ENCODE peak calls at places on chromosome 5, in nine cellular contexts. R, W, K, G, X, S, A, E and J are unnamed samples.

GRCh38 chr5:69512740-69513260 is 20.2 kb downstream of the OCLN start:
- DNase-seq in R (no peak), W (no peak), K (no peak), G (no peak), X (no peak), S (no peak), A (peak), E (no peak), J (no peak)

GRCh38 chr5:66122379-66123034 is 21.6 kb upstream of the SREK1 start:
- DNase-seq in R (no peak), W (no peak), K (no peak), G (no peak), X (no peak), S (no peak), A (peak), E (no peak), J (no peak)

GRCh38 chr5:172600571-172600970 is 40.5 kb upstream of the NEURL1B start:
- DNase-seq in R (no peak), W (no peak), K (peak), G (no peak), X (peak), S (no peak), A (no peak), E (no peak), J (no peak)

GRCh38 chr5:73655521-73656160 is 29.6 kb downstream of the ARHGEF28 start:
- DNase-seq in R (no peak), W (no peak), K (no peak), G (no peak), X (peak), S (no peak), A (no peak), E (no peak), J (peak)

GRCh38 chr5:151580858-151581257 is 10.3 kb downstream of the FAT2 start:
- DNase-seq in R (no peak), W (no peak), K (no peak), G (no peak), X (no peak), S (no peak), A (no peak), E (no peak), J (no peak)

GRCh38 chr5:107418071-107418470 is 252.7 kb downstream of the EFNA5 start:
- DNase-seq in R (no peak), W (no peak), K (no peak), G (no peak), X (no peak), S (no peak), A (no peak), E (no peak), J (no peak)

GRCh38 chr5:170067152-170067551 is 38.5 kb upstream of the FOXI1 start:
- DNase-seq in R (no peak), W (no peak), K (no peak), G (peak), X (no peak), S (no peak), A (no peak), E (no peak), J (no peak)

GRCh38 chr5:172439785-172440480 is 14.4 kb downstream of the SH3PXD2B start:
- DNase-seq in R (no peak), W (no peak), K (no peak), G (peak), X (no peak), S (peak), A (no peak), E (no peak), J (no peak)

GRCh38 chr5:131193106-131193505 is 22.4 kb downstream of the LYRM7 start:
- DNase-seq in R (no peak), W (no peak), K (no peak), G (no peak), X (no peak), S (no peak), A (peak), E (no peak), J (no peak)

GRCh38 chr5:88659529-88660325 is 223.3 kb downstream of the MEF2C start:
- DNase-seq in R (no peak), W (no peak), K (no peak), G (no peak), X (no peak), S (no peak), A (no peak), E (no peak), J (peak)

GRCh38 chr5:41414598-41414997 is 95.8 kb downstream of the PLCXD3 start:
- DNase-seq in R (no peak), W (peak), K (peak), G (peak), X (no peak), S (no peak), A (peak), E (peak), J (no peak)

GRCh38 chr5:180908998-180909731 is 10.2 kb downstream of the BTNL8 start:
- DNase-seq in R (no peak), W (no peak), K (no peak), G (no peak), X (no peak), S (peak), A (no peak), E (no peak), J (no peak)

GRCh38 chr5:60652206-60652605 is 47.8 kb downstream of the DEPDC1B start:
- DNase-seq in R (no peak), W (peak), K (no peak), G (no peak), X (no peak), S (no peak), A (peak), E (no peak), J (no peak)

GRCh38 chr5:14727428-14727865 is 62.9 kb downstream of the OTULIN start:
- DNase-seq in R (peak), W (peak), K (peak), G (peak), X (peak), S (peak), A (peak), E (peak), J (peak)

GRCh38 chr5:144275329-144275728 is 104.7 kb downstream of the KCTD16 start:
- DNase-seq in R (no peak), W (no peak), K (no peak), G (no peak), X (no peak), S (no peak), A (no peak), E (no peak), J (no peak)

GRCh38 chr5:146079695-146080361 is 25.5 kb downstream of the PLAC8L1 start:
- DNase-seq in R (no peak), W (no peak), K (no peak), G (no peak), X (no peak), S (no peak), A (peak), E (no peak), J (no peak)

GRCh38 chr5:80190960-80191359 is 64.9 kb downstream of the SERINC5 start:
- DNase-seq in R (no peak), W (no peak), K (no peak), G (no peak), X (no peak), S (no peak), A (no peak), E (no peak), J (no peak)

GRCh38 chr5:25119654-25120053 is 474.9 kb upstream of the CDH10 start:
- DNase-seq in R (no peak), W (peak), K (no peak), G (no peak), X (no peak), S (no peak), A (no peak), E (no peak), J (no peak)

GRCh38 chr5:6201626-6202025 is 176.7 kb downstream of the MED10 start:
- DNase-seq in R (no peak), W (no peak), K (no peak), G (no peak), X (no peak), S (no peak), A (no peak), E (no peak), J (no peak)

GRCh38 chr5:120532835-120533234 is 68.7 kb downstream of the PRR16 start:
- DNase-seq in R (no peak), W (peak), K (no peak), G (no peak), X (no peak), S (no peak), A (no peak), E (no peak), J (no peak)

GRCh38 chr5:98929982-98930355 is 1.2 kb upstream of the CHD1 start:
- DNase-seq in R (no peak), W (no peak), K (no peak), G (no peak), X (no peak), S (no peak), A (no peak), E (no peak), J (peak)

GRCh38 chr5:175654346-175654745 is 3.5 kb upstream of the HRH2 start:
- DNase-seq in R (no peak), W (no peak), K (no peak), G (no peak), X (no peak), S (peak), A (no peak), E (no peak), J (no peak)

GRCh38 chr5:177609076-177610059 is 9.4 kb downstream of the B4GALT7 start:
- DNase-seq in R (no peak), W (no peak), K (no peak), G (no peak), X (no peak), S (no peak), A (no peak), E (no peak), J (peak)
- TF ChIP-seq POLR2A in R (no peak), W (no peak), K (no peak), G (no peak), X (no peak), S (no peak), A (no peak), E (no peak), J (no peak)

GRCh38 chr5:27015758-27016157 is 22.6 kb downstream of the CDH9 start:
- DNase-seq in R (no peak), W (no peak), K (no peak), G (no peak), X (no peak), S (no peak), A (no peak), E (no peak), J (no peak)

GRCh38 chr5:27011274-27011673 is 27.1 kb downstream of the CDH9 start:
- DNase-seq in R (no peak), W (no peak), K (no peak), G (no peak), X (no peak), S (no peak), A (no peak), E (no peak), J (no peak)

GRCh38 chr5:27008604-27009564 is 29.5 kb downstream of the CDH9 start:
- DNase-seq in R (no peak), W (no peak), K (no peak), G (no peak), X (no peak), S (no peak), A (no peak), E (no peak), J (no peak)

GRCh38 chr5:27007121-27007520 is 31.3 kb downstream of the CDH9 start:
- DNase-seq in R (no peak), W (no peak), K (no peak), G (no peak), X (no peak), S (no peak), A (no peak), E (no peak), J (no peak)

DNA sequence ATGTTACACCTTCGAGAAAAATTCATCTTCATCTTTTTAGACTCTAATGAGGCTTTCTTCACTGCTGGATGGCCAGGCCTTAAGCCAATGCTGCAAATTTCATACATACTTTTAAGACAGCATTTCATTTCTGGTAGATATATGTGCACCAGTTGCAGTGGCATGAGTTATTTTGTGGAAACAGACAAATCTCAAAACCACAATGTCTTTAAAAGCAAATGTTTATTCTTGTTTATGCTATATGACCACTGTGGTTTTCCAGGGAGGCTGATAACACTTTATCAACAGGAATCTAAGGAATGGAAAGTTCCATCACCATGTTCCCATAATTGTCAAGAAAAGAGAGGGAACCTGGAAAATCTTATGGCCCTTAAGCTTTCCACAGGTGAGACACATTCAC is 27.7 kb downstream of the CDH9 start:
- DNase-seq in R (no peak), W (no peak), K (no peak), G (no peak), X (no peak), S (no peak), A (no peak), E (no peak), J (no peak)
- H3K27ac ChIP-seq in R (no peak), W (no peak), K (no peak), G (no peak), X (no peak), S (no peak), A (no peak), E (no peak), J (no peak)

DNA sequence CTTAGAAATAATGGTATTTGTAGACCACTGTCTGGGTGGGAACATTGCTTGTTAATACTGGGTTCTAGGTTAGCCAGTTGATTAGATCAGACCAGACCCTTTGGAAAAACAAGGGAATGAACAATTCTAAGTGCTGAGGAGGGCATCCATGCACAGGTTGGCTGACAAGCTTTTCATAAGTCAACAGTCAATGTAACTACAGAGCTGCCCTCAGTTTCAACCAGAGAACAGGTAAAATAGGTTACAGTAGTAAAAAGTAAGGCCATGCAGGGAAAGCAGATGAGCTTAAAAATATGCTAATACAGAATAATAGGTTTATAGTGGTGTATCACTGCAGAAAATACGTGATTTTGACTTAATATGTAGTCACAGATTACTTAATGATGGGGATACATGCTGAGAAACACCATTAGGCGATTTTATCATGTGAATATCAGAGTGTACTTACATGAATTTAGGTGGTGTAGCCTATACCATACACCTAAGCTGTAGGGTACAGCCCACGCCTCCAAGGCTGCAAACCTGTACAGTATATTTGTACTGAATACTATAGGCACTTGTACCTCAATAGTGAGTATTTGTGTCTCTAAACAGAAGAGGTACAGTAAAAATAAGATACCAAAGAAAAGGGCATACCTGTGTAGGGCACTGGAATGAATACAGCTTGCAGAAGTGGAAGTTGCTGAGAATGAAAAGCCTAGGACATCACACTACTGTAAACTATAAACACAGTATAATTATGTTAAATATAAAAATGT is 6.1 kb upstream of the FGF18 start:
- DNase-seq in R (no peak), W (no peak), K (no peak), G (no peak), X (no peak), S (no peak), A (no peak), E (no peak), J (no peak)
- TF ChIP-seq POLR2A in R (no peak), W (no peak), K (no peak), G (no peak), X (no peak), S (no peak), A (no peak), E (no peak), J (no peak)

GRCh38 chr5:108686676-108687075 is 61.0 kb upstream of the FER start:
- DNase-seq in R (no peak), W (no peak), K (no peak), G (no peak), X (no peak), S (no peak), A (no peak), E (no peak), J (no peak)

GRCh38 chr5:108681079-108681921 is 66.4 kb upstream of the FER start:
- DNase-seq in R (no peak), W (peak), K (no peak), G (no peak), X (peak), S (no peak), A (peak), E (peak), J (peak)
- H3K27ac ChIP-seq in R (no peak), W (peak), K (no peak), G (peak), X (no peak), S (no peak), A (no peak), E (no peak), J (no peak)

GRCh38 chr5:134345996-134346395 is 21.0 kb downstream of the CDKL3 start:
- DNase-seq in R (no peak), W (no peak), K (no peak), G (no peak), X (no peak), S (no peak), A (no peak), E (no peak), J (no peak)
- TF ChIP-seq POLR2A in R (no peak), W (no peak), K (no peak), G (no peak), X (no peak), S (no peak), A (no peak), E (no peak), J (no peak)